ENCODE peak calls at places on chromosomes 11 and 22, in eight cellular contexts. D, F, W, Q, I, R, C and X are unnamed samples.

GRCh38 chr11:74316772-74317505 is 5.5 kb upstream of the P4HA3 start:
- DNase-seq in W (no peak), Q (no peak), I (no peak), C (no peak), F (no peak), D (peak), R (no peak), X (no peak)

GRCh38 chr11:42631223-42631843 is 680.5 kb upstream of the API5 start:
- DNase-seq in Q (peak), I (peak), R (no peak), C (no peak), D (peak), W (no peak), F (peak), X (no peak)

GRCh38 chr22:27215826-27216320 is 558.5 kb downstream of the MIAT start:
- DNase-seq in Q (no peak), W (no peak), R (no peak), C (no peak), F (no peak), I (no peak), D (no peak), X (no peak)

GRCh38 chr11:108620958-108621772 is 27.6 kb upstream of the EXPH5 start:
- DNase-seq in F (no peak), D (peak), Q (no peak), R (no peak), C (no peak), I (peak), W (no peak), X (no peak)

GRCh38 chr11:2206291-2206690 is 34.7 kb upstream of the TH start:
- DNase-seq in R (peak), Q (no peak), W (no peak), C (no peak), D (no peak), F (no peak), I (no peak), X (no peak)

GRCh38 chr11:117993988-117994741 is 8.0 kb downstream of the IL10RA start:
- DNase-seq in F (no peak), I (no peak), W (no peak), C (no peak), R (no peak), Q (no peak), D (no peak), X (no peak)

GRCh38 chr22:28779833-28780232 is 7.3 kb downstream of the CCDC117 start:
- DNase-seq in D (no peak), W (no peak), C (no peak), F (no peak), I (no peak), Q (no peak), R (no peak), X (no peak)

GRCh38 chr22:47168900-47169800 is 406.7 kb downstream of the TBC1D22A start:
- DNase-seq in W (no peak), D (no peak), C (no peak), Q (peak), F (no peak), R (peak), I (peak), X (peak)

GRCh38 chr11:132064987-132065620 is 694.7 kb downstream of the NTM start:
- DNase-seq in F (no peak), W (no peak), Q (no peak), I (no peak), D (peak), R (no peak), C (no peak), X (peak)

GRCh38 chr22:27388090-27388600 is 413.4 kb downstream of the MN1 start:
- DNase-seq in D (no peak), I (no peak), R (no peak), W (no peak), C (no peak), Q (no peak), F (no peak), X (no peak)

GRCh38 chr22:44538071-44538470 is 40.0 kb upstream of the RTL6 start:
- DNase-seq in R (no peak), Q (no peak), C (no peak), D (peak), I (no peak), W (no peak), F (no peak), X (peak)

GRCh38 chr11:2512431-2513407 is 67.9 kb downstream of the KCNQ1 start:
- DNase-seq in I (no peak), R (peak), Q (peak), C (no peak), D (no peak), F (no peak), W (no peak), X (no peak)

GRCh38 chr22:48276933-48277867 is 1514.8 kb downstream of the TBC1D22A start:
- DNase-seq in F (no peak), W (no peak), R (no peak), D (no peak), C (no peak), Q (no peak), I (peak), X (no peak)

GRCh38 chr11:8760896-8761295 is 78.3 kb downstream of the RPL27A start:
- DNase-seq in C (no peak), R (no peak), Q (no peak), F (no peak), D (peak), W (no peak), I (no peak), X (no peak)

GRCh38 chr22:38203090-38203810 is 1.5 kb downstream of the MAFF start:
- DNase-seq in Q (peak), F (peak), I (peak), D (peak), C (no peak), R (no peak), W (no peak), X (no peak)

GRCh38 chr22:25834490-25834889 is 92.5 kb downstream of the MYO18B start:
- DNase-seq in Q (no peak), F (no peak), D (no peak), C (no peak), W (no peak), I (no peak), R (no peak), X (no peak)

GRCh38 chr22:45314789-45315188 is 5.1 kb downstream of the FAM118A start:
- DNase-seq in C (no peak), I (no peak), F (no peak), R (no peak), W (no peak), Q (no peak), D (no peak), X (no peak)

GRCh38 chr11:24489477-24489876 is 7.4 kb upstream of the LUZP2 start:
- DNase-seq in R (no peak), I (no peak), W (no peak), D (no peak), Q (no peak), C (no peak), F (no peak), X (no peak)

GRCh38 chr11:128552783-128553661 is 34.3 kb downstream of the ETS1 start:
- DNase-seq in C (no peak), W (no peak), Q (no peak), D (peak), F (no peak), R (no peak), I (no peak), X (no peak)

GRCh38 chr11:134544095-134544815 is 132.2 kb upstream of the B3GAT1 start:
- DNase-seq in C (no peak), W (no peak), Q (no peak), I (no peak), R (no peak), D (no peak), F (no peak), X (no peak)

GRCh38 chr11:117597083-117597482 is 199.9 kb downstream of the DSCAML1 start:
- DNase-seq in D (peak), Q (peak), I (peak), R (no peak), W (no peak), C (peak), F (no peak), X (peak)

GRCh38 chr11:33317662-33318061 is 60.5 kb downstream of the HIPK3 start:
- DNase-seq in D (peak), W (no peak), F (no peak), Q (no peak), R (no peak), C (no peak), I (no peak), X (no peak)